ENCODE peak calls at places on chromosomes 5 and 9, in four cellular contexts. K is gastrocnemius medialis, U is tibial nerve, P is fibroblast of pulmonary artery. O is an unnamed sample.

GRCh38 chr9:120571443-120572257 is 8.3 kb downstream of the CDK5RAP2 start:
- DNase-seq in U (no peak), P (peak; percentile 53), K (peak; percentile 63), O (no peak)

GRCh38 chr5:80921026-80921425 is 39.1 kb upstream of the RASGRF2 start:
- DNase-seq in U (no peak), P (no peak), K (no peak), O (no peak)

GRCh38 chr5:135740475-135740874 is 94.0 kb upstream of the SLC25A48 start:
- DNase-seq in K (no peak), P (no peak), U (no peak), O (peak; percentile 72)

GRCh38 chr5:95631991-95632675 is 12.2 kb downstream of the GPR150 start:
- DNase-seq in K (no peak), P (peak; percentile 73), U (no peak), O (peak; percentile 75)

GRCh38 chr5:1462358-1462757 is 17.1 kb upstream of the SLC6A3 start:
- DNase-seq in U (no peak), K (no peak), P (no peak), O (no peak)

GRCh38 chr9:114515528-114515927 is 10.3 kb upstream of the WHRN start:
- DNase-seq in P (no peak), U (no peak), K (no peak), O (no peak)

GRCh38 chr5:19959830-19960384 is 28.1 kb downstream of the CDH18 start:
- DNase-seq in U (no peak), K (no peak), P (no peak), O (no peak)

GRCh38 chr9:21080793-21081192 is 3.1 kb upstream of the IFNB1 start:
- DNase-seq in U (no peak), K (no peak), P (no peak), O (no peak)

GRCh38 chr9:124322618-124323432 is 65.1 kb downstream of the NEK6 start:
- DNase-seq in U (no peak), P (peak; percentile 38), K (no peak), O (no peak)

GRCh38 chr9:1709347-1709746 is 305.8 kb upstream of the SMARCA2 start:
- DNase-seq in K (no peak), P (no peak), U (no peak), O (peak; percentile 37)

GRCh38 chr9:107733530-107733907 is 243.9 kb upstream of the KLF4 start:
- DNase-seq in U (peak; percentile 46), K (peak; percentile 79), P (peak; percentile 29), O (no peak)

GRCh38 chr5:119343766-119344165 is 12.1 kb upstream of the TNFAIP8 start:
- DNase-seq in U (no peak), K (no peak), P (no peak), O (peak; percentile 74)

GRCh38 chr5:34707451-34708107 is 51.5 kb downstream of the RAI14 start:
- DNase-seq in P (no peak), K (no peak), U (no peak), O (no peak)

GRCh38 chr9:124617477-124618141 is 110.4 kb upstream of the NR5A1 start:
- DNase-seq in U (peak; percentile 65), K (peak; percentile 43), P (peak; percentile 84), O (peak; percentile 89)

GRCh38 chr5:167549763-167550162 is 741.7 kb upstream of the WWC1 start:
- DNase-seq in U (no peak), K (no peak), P (no peak), O (no peak)

GRCh38 chr5:71880531-71880930 is 161.5 kb downstream of the CARTPT start:
- DNase-seq in K (no peak), U (no peak), P (no peak), O (no peak)

GRCh38 chr5:178786859-178787499 is 56.5 kb upstream of the ZNF354A start:
- DNase-seq in P (peak; percentile 34), U (no peak), K (no peak), O (no peak)

GRCh38 chr9:95048225-95049087 is 269.1 kb downstream of the FANCC start:
- DNase-seq in K (peak; percentile 57), P (peak; percentile 50), U (peak; percentile 41), O (peak; percentile 48)

GRCh38 chr9:98172604-98173003 is 19.8 kb downstream of the CORO2A start:
- DNase-seq in K (no peak), P (no peak), U (no peak), O (no peak)

GRCh38 chr5:112917453-112918005 is 4.5 kb downstream of the REEP5 start:
- DNase-seq in P (peak; percentile 7), K (no peak), U (no peak), O (peak; percentile 45)

GRCh38 chr9:73038089-73038509 is 85.2 kb upstream of the ALDH1A1 start:
- DNase-seq in K (no peak), P (no peak), U (no peak), O (no peak)

DNA sequence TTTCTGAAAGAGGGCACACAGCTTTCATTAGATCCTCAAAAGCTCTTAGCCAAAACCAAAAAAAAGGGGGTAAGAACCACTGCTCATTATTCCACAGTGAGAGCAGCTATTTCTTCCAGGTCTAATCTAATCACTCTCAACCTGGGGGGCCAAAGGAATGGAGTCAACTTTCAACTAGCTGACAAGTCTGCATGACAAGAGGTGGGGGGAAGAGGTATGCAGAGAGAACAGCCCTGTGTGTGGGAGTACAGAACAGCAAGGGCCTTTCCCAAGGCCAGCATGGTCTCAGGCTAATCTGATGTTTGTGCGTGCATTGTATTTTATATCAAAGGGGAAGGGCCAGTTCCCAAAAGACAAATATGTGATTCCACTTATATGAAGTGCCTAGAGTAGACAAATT is 36.9 kb upstream of the PIP5K1B start:
- DNase-seq in P (no peak), U (no peak), K (no peak), O (no peak)
- TF ChIP-seq CTCF in P (no peak), U (no peak), K (no peak), O (no peak)

DNA sequence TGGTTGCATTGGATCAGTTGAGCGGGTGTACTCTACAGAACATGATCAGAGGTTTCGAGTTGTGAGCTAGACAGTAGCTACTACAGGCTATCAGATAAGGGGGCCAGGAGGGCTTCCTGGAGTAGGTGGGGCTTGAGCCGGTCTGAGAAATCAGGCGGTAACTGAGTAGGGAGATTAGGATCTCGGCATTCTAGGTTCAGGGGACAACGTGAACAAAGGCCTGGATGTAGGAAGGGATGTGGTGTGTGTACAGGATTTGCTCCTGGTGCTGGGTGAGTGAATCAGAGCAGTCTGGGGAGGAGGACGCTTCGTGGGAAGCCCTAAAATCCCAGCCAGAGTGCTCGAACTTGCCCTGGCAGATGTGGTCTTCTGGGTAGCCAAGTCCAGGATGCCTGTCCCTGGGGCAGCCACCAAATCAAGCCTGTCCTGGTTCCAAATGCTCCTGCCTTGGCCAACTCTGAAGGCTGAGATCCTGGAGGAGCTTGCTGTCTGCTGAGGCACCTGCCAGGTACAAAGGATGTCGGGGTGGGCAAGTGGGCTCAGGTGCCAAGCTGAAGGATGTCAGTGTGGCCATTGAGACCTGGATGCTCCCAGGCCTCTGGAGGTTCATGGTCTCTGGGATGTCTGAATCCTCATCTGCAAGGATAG is 33.4 kb downstream of the STC2 start:
- DNase-seq in K (no peak), U (no peak), P (no peak), O (no peak)
- H3K4me3 ChIP-seq in K (no peak overlapping the region), U (no peak overlapping the region), P (no peak overlapping the region), O (no peak overlapping the region)

GRCh38 chr5:10741661-10742060 is 19.4 kb downstream of the DAP start:
- DNase-seq in K (no peak), P (no peak), U (no peak), O (no peak)
- TF ChIP-seq CTCF in K (no peak), P (no peak), U (no peak), O (no peak)

GRCh38 chr5:150692276-150692675 is 8.6 kb downstream of the RBM22 start:
- DNase-seq in P (no peak), K (peak; percentile 31), U (no peak), O (no peak)

GRCh38 chr5:150700298-150700599 is 613 bp downstream of the RBM22 start:
- DNase-seq in U (no peak), K (no peak), P (peak; percentile 9), O (no peak)

DNA sequence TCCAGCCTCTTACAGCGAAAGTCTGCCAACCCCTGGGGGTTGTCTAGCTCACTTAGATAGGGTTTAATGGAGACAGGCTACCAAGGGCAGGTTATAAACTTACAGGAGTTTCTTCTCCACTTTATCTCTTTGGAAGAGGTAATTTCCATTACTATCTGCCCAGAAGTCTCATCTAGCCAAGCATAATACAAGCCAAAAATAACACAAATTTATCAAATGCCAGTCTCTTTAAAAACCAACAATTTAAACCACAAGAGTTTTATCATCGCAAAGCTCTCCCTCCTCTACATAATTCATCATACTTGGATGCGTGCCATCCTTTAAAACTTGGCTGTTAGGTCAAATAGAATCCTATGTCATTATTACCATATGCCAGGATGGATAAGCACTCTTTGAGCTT is 6.2 kb downstream of the RBM22 start:
- DNase-seq in K (no peak), U (no peak), P (peak; percentile 77), O (no peak)
- H3K4me3 ChIP-seq in K (no peak overlapping the region), U (no peak overlapping the region), P (no peak overlapping the region), O (no peak overlapping the region)

DNA sequence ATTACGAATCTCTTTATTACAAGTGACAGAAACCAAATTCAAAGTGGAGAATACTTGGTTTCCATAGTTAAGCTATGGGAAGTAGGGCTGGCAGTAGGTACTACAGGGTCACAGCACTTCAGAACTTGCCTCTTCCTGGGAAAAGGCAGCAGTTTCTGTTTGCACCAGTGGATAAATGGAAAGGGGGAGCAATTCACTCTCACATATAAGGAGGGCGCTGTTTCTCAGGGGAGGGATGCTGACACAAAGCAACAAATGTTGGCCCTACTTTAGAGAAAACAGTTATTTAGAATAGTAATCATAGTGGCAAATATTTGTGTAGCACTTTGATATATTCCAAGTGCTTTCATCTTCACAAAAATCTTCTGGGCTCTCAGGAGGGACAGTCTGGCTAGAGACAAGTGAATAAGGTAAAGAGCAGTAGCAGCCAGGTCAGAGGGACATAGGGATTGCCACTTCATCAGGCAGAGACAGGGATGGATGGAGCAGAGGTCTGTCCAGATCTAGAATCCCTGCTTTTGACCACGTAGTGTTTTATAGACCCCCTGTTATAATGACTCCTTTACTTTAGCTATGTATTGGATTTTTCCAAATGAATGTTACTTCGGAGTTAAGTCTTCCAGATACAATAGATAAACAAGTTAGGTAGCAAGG is 554.8 kb upstream of the SGCD start:
- DNase-seq in K (no peak), P (no peak), U (no peak), O (no peak)
- TF ChIP-seq CTCF in K (no peak), P (no peak), U (no peak), O (no peak)

GRCh38 chr5:100824635-100825034 is 78.4 kb downstream of the ST8SIA4 start:
- DNase-seq in U (no peak), K (no peak), P (no peak), O (no peak)

GRCh38 chr5:100826133-100826532 is 76.9 kb downstream of the ST8SIA4 start:
- DNase-seq in P (no peak), K (no peak), U (no peak), O (peak; percentile 65)

GRCh38 chr5:100828756-100829342 is 74.2 kb downstream of the ST8SIA4 start:
- DNase-seq in P (no peak), U (no peak), K (no peak), O (no peak)

GRCh38 chr5:100827481-100827889 is 75.6 kb downstream of the ST8SIA4 start:
- DNase-seq in U (no peak), P (peak; percentile 12), K (no peak), O (peak; percentile 67)

DNA sequence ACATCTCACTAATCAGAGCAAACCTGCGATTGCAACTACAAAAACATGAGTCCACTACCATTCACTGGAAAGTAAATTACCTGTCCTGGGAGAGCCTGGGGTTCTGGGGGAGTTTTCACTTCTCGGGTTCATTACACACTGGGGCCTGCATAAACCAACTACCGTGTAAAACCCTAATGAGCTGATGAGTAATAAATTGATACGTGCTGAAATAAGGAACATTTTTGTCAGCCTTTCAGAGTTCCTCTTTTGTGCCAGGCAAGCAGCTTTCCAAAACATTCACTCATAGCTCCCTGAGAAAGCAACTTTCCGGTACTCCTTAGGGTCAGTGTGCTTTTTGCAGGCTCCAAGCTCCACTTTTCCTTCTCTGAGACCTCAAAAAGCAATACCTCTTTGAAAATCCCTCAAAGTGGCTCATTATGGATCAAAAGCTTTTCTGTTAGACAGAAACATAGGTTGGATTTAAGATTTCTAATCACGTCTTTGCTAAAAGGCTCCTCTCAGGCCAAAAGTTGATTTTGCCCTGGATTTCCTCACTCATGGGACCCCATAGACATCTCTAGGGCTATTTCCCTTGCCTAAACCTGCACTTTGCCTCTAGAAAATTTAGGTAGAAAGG is 74.9 kb downstream of the ST8SIA4 start:
- DNase-seq in U (no peak), P (no peak), K (no peak), O (peak; percentile 82)
- H3K4me3 ChIP-seq in U (no peak overlapping the region), P (no peak overlapping the region), K (no peak overlapping the region), O (peak overlapping the region; percentile 41)

O was measured in GM12865.